ENCODE peak calls at places on chromosomes 3 and 15, in seven cellular contexts. One of them, this sample, is unnamed.

GRCh38 chr3:86958534-86958933 is 32.4 kb downstream of the VGLL3 start:
- DNase-seq in uterus: no peak
- DNase-seq in HL-60: no peak
- DNase-seq in kidney: no peak
- DNase-seq in GM23338: peak
- DNase-seq in ovary: no peak
- DNase-seq in AG04449: peak
- DNase-seq in this sample: peak

GRCh38 chr3:197151562-197151961 is 121.9 kb upstream of the MELTF start:
- DNase-seq in GM23338: no peak
- DNase-seq in ovary: no peak
- DNase-seq in AG04449: no peak
- DNase-seq in kidney: no peak
- DNase-seq in HL-60: peak
- DNase-seq in uterus: no peak
- DNase-seq in this sample: peak

GRCh38 chr3:85270488-85270887 is 311.7 kb downstream of the CADM2 start:
- DNase-seq in kidney: no peak
- DNase-seq in ovary: no peak
- DNase-seq in uterus: no peak
- DNase-seq in HL-60: no peak
- DNase-seq in AG04449: no peak
- DNase-seq in GM23338: no peak
- DNase-seq in this sample: no peak

GRCh38 chr3:76438971-76439370 is 600.9 kb upstream of the ROBO2 start:
- DNase-seq in AG04449: no peak
- DNase-seq in HL-60: no peak
- DNase-seq in GM23338: no peak
- DNase-seq in uterus: no peak
- DNase-seq in ovary: no peak
- DNase-seq in kidney: no peak
- DNase-seq in this sample: no peak

GRCh38 chr15:67135494-67135893 is 70.1 kb downstream of the SMAD3 start:
- DNase-seq in uterus: peak
- DNase-seq in GM23338: no peak
- DNase-seq in HL-60: no peak
- DNase-seq in ovary: no peak
- DNase-seq in AG04449: no peak
- DNase-seq in kidney: no peak
- DNase-seq in this sample: peak

GRCh38 chr3:166451997-166452396 is 614.8 kb upstream of the BCHE start:
- DNase-seq in GM23338: no peak
- DNase-seq in AG04449: no peak
- DNase-seq in ovary: no peak
- DNase-seq in kidney: no peak
- DNase-seq in uterus: no peak
- DNase-seq in HL-60: no peak
- DNase-seq in this sample: no peak

GRCh38 chr15:39079296-39079834 is 501.5 kb upstream of the THBS1 start:
- DNase-seq in uterus: no peak
- DNase-seq in GM23338: no peak
- DNase-seq in HL-60: no peak
- DNase-seq in kidney: no peak
- DNase-seq in AG04449: peak
- DNase-seq in ovary: no peak
- DNase-seq in this sample: no peak

GRCh38 chr3:13613343-13614190 is 64.6 kb downstream of the FBLN2 start:
- DNase-seq in AG04449: no peak
- DNase-seq in HL-60: no peak
- DNase-seq in GM23338: no peak
- DNase-seq in kidney: no peak
- DNase-seq in ovary: no peak
- DNase-seq in uterus: no peak
- DNase-seq in this sample: no peak

GRCh38 chr15:25241241-25241801 is 197.5 kb downstream of the UBE3A start:
- DNase-seq in kidney: no peak
- DNase-seq in GM23338: no peak
- DNase-seq in HL-60: no peak
- DNase-seq in ovary: no peak
- DNase-seq in AG04449: no peak
- DNase-seq in uterus: no peak
- DNase-seq in this sample: no peak

GRCh38 chr3:46349484-46350261 is 4.2 kb upstream of the CCR2 start:
- DNase-seq in uterus: no peak
- DNase-seq in HL-60: peak
- DNase-seq in ovary: no peak
- DNase-seq in kidney: no peak
- DNase-seq in GM23338: no peak
- DNase-seq in AG04449: no peak
- DNase-seq in this sample: no peak

GRCh38 chr3:5787863-5788488 is 600.5 kb downstream of the EDEM1 start:
- DNase-seq in kidney: no peak
- DNase-seq in uterus: peak
- DNase-seq in GM23338: no peak
- DNase-seq in ovary: peak
- DNase-seq in HL-60: peak
- DNase-seq in AG04449: no peak
- DNase-seq in this sample: no peak

GRCh38 chr3:122415104-122415744 is 638 bp downstream of the WDR5B start:
- DNase-seq in HL-60: peak
- DNase-seq in ovary: peak
- DNase-seq in AG04449: no peak
- DNase-seq in uterus: no peak
- DNase-seq in GM23338: peak
- DNase-seq in kidney: no peak
- DNase-seq in this sample: no peak

GRCh38 chr3:189787622-189788021 is 156.4 kb downstream of the TP63 start:
- DNase-seq in HL-60: no peak
- DNase-seq in uterus: no peak
- DNase-seq in kidney: no peak
- DNase-seq in AG04449: no peak
- DNase-seq in ovary: no peak
- DNase-seq in GM23338: no peak
- DNase-seq in this sample: no peak

GRCh38 chr3:40404591-40405198 is 17.7 kb downstream of the ENTPD3 start:
- DNase-seq in uterus: no peak
- DNase-seq in kidney: no peak
- DNase-seq in GM23338: no peak
- DNase-seq in AG04449: no peak
- DNase-seq in HL-60: no peak
- DNase-seq in ovary: no peak
- DNase-seq in this sample: no peak

GRCh38 chr3:150830094-150830681 is 67.2 kb upstream of the SIAH2 start:
- DNase-seq in ovary: no peak
- DNase-seq in kidney: no peak
- DNase-seq in GM23338: peak
- DNase-seq in HL-60: no peak
- DNase-seq in AG04449: no peak
- DNase-seq in uterus: no peak
- DNase-seq in this sample: no peak
- TF ChIP-seq CTCF in ovary: no peak
- TF ChIP-seq CTCF in kidney: no peak
- TF ChIP-seq CTCF in GM23338: peak
- TF ChIP-seq CTCF in HL-60: peak
- TF ChIP-seq CTCF in AG04449: no peak
- TF ChIP-seq CTCF in uterus: no peak
- TF ChIP-seq CTCF in this sample: peak

DNA sequence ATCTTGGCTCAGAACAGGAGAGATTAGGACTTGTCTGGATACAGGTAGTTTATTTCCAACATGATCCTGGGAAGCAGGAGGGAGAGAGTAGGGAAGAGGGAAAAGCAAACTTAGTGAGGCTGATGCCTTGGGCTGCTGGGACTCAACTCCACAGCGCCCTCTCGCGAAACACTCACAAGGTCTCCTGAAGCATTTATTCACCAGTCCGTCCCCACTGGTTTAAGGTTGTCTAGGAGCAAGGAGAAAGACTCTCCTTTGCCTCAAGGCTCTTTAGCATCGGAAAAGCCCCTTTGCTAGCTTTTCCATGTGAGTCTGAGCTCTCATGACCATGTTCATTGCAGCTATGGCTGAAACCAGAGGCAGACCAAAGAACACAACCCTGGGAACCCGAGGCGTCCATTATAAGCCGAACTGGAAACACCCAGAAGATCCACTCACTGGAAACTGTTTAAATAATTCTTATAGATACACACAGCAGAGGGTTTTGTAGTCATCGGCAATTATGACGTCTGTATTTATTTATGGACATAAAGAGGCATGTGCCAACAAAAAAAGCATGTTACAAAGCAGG is 244.5 kb downstream of the CD47 start:
- DNase-seq in GM23338: peak
- DNase-seq in ovary: peak
- DNase-seq in uterus: peak
- DNase-seq in AG04449: no peak
- DNase-seq in HL-60: peak
- DNase-seq in kidney: peak
- DNase-seq in this sample: peak
- TF ChIP-seq CTCF in GM23338: peak
- TF ChIP-seq CTCF in ovary: no peak
- TF ChIP-seq CTCF in uterus: peak
- TF ChIP-seq CTCF in AG04449: peak
- TF ChIP-seq CTCF in HL-60: peak
- TF ChIP-seq CTCF in kidney: peak
- TF ChIP-seq CTCF in this sample: peak

GRCh38 chr3:50390523-50391177 is 31.3 kb upstream of the TMEM115 start:
- DNase-seq in HL-60: no peak
- DNase-seq in ovary: no peak
- DNase-seq in GM23338: no peak
- DNase-seq in kidney: no peak
- DNase-seq in AG04449: no peak
- DNase-seq in uterus: peak
- DNase-seq in this sample: no peak

GRCh38 chr3:50389368-50389767 is 30.0 kb upstream of the TMEM115 start:
- DNase-seq in AG04449: no peak
- DNase-seq in HL-60: no peak
- DNase-seq in uterus: no peak
- DNase-seq in kidney: no peak
- DNase-seq in ovary: no peak
- DNase-seq in GM23338: no peak
- DNase-seq in this sample: no peak

GRCh38 chr3:50388720-50389352 is 29.5 kb upstream of the TMEM115 start:
- DNase-seq in AG04449: no peak
- DNase-seq in GM23338: no peak
- DNase-seq in HL-60: no peak
- DNase-seq in uterus: no peak
- DNase-seq in ovary: no peak
- DNase-seq in kidney: no peak
- DNase-seq in this sample: no peak

GRCh38 chr3:50385741-50386140 is 26.4 kb upstream of the TMEM115 start:
- DNase-seq in HL-60: no peak
- DNase-seq in GM23338: no peak
- DNase-seq in ovary: no peak
- DNase-seq in uterus: no peak
- DNase-seq in AG04449: no peak
- DNase-seq in kidney: no peak
- DNase-seq in this sample: no peak

DNA sequence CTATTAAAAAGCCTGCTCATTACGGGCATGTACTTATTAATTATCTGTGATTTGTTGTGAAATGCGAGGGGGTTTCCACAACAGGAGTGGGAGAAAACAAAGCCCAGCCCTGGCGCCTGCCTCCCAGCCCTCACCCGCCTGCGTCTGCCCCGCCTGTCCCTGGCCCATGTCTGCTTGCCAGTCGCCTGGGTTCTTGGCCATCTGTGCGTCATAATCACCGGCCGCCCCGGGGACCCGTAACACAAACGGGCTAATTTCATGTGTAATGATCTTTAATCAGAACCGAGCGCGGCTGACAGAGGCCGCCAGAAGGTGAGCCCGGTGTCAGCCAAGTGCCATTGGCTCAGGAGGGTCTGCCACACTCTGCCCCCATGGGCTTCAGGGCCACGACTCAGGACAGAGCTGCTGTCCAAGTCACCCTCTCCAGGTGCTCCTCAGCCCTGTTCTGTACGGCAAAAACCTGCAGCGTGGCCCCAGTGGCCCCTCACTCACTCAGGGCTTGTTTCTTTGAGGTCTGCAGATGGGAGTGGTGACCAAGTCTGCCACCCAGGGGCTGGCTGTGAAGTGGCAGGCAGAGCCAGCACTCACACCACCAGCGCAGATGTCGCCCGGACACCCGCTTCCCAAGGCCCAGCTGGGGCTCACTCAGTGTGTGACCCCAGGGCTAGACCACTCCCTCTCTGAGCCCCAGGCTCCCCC is 28.8 kb upstream of the TMEM115 start:
- DNase-seq in kidney: no peak
- DNase-seq in GM23338: peak
- DNase-seq in uterus: no peak
- DNase-seq in ovary: no peak
- DNase-seq in HL-60: peak
- DNase-seq in AG04449: no peak
- DNase-seq in this sample: no peak
- TF ChIP-seq CTCF in kidney: peak
- TF ChIP-seq CTCF in GM23338: peak
- TF ChIP-seq CTCF in uterus: no peak
- TF ChIP-seq CTCF in ovary: no peak
- TF ChIP-seq CTCF in HL-60: peak
- TF ChIP-seq CTCF in AG04449: peak
- TF ChIP-seq CTCF in this sample: peak

GRCh38 chr15:76180321-76180720 is 120.5 kb downstream of the TMEM266 start:
- DNase-seq in uterus: no peak
- DNase-seq in kidney: no peak
- DNase-seq in AG04449: no peak
- DNase-seq in ovary: no peak
- DNase-seq in GM23338: no peak
- DNase-seq in HL-60: no peak
- DNase-seq in this sample: no peak

GRCh38 chr15:76184640-76185020 is 124.8 kb downstream of the TMEM266 start:
- DNase-seq in ovary: no peak
- DNase-seq in AG04449: no peak
- DNase-seq in kidney: no peak
- DNase-seq in uterus: no peak
- DNase-seq in HL-60: no peak
- DNase-seq in GM23338: no peak
- DNase-seq in this sample: no peak

GRCh38 chr15:76183906-76184639 is 124.3 kb downstream of the TMEM266 start:
- DNase-seq in AG04449: no peak
- DNase-seq in ovary: no peak
- DNase-seq in HL-60: no peak
- DNase-seq in kidney: no peak
- DNase-seq in GM23338: no peak
- DNase-seq in uterus: no peak
- DNase-seq in this sample: no peak

GRCh38 chr15:76179023-76179422 is 119.2 kb downstream of the TMEM266 start:
- DNase-seq in HL-60: no peak
- DNase-seq in uterus: no peak
- DNase-seq in AG04449: no peak
- DNase-seq in GM23338: no peak
- DNase-seq in ovary: no peak
- DNase-seq in kidney: no peak
- DNase-seq in this sample: no peak

DNA sequence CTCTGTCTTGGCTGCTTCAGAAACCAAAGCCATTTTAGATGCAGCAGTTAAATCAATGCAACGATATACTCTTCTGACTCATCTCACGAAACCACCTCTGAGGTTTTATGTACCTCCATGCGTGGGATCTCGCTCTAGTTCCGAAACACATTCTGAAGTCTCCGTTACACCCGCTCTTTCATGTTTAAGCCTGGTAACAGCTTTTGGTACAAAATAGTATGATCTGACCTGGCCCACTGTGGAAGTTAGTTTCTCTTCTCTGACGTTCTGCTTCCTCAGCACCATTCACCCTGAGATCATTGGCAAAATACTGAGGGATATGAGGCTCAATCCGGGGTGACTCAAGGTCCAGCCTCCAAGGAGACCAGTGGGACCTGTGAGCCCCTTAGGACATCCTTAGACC is 121.9 kb downstream of the TMEM266 start:
- DNase-seq in ovary: no peak
- DNase-seq in GM23338: no peak
- DNase-seq in uterus: no peak
- DNase-seq in kidney: no peak
- DNase-seq in AG04449: no peak
- DNase-seq in HL-60: no peak
- DNase-seq in this sample: no peak
- TF ChIP-seq CTCF in ovary: no peak
- TF ChIP-seq CTCF in GM23338: no peak
- TF ChIP-seq CTCF in uterus: no peak
- TF ChIP-seq CTCF in kidney: no peak
- TF ChIP-seq CTCF in AG04449: no peak
- TF ChIP-seq CTCF in HL-60: no peak
- TF ChIP-seq CTCF in this sample: no peak